ENCODE peak calls at places on chromosome 18, in four cellular contexts. One of them, this sample, is unnamed.

GRCh38 chr18:55265916-55266488 is 306.7 kb upstream of the CCDC68 start:
- DNase-seq in RWPE1: no peak
- DNase-seq in fibroblast of the aortic adventitia: no peak
- DNase-seq in omental fat pad: no peak
- DNase-seq in this sample: peak

GRCh38 chr18:24785019-24785418 is 324.6 kb downstream of the HRH4 start:
- DNase-seq in RWPE1: no peak
- DNase-seq in omental fat pad: no peak
- DNase-seq in fibroblast of the aortic adventitia: no peak
- DNase-seq in this sample: no peak

GRCh38 chr18:3985030-3985429 is 470.1 kb downstream of the DLGAP1 start:
- DNase-seq in omental fat pad: no peak
- DNase-seq in RWPE1: no peak
- DNase-seq in fibroblast of the aortic adventitia: peak
- DNase-seq in this sample: no peak

GRCh38 chr18:2979027-2979570 is 33.8 kb downstream of the LPIN2 start:
- DNase-seq in fibroblast of the aortic adventitia: peak
- DNase-seq in RWPE1: no peak
- DNase-seq in omental fat pad: no peak
- DNase-seq in this sample: peak

GRCh38 chr18:8261651-8262091 is 347.6 kb upstream of the RAB12 start:
- DNase-seq in RWPE1: no peak
- DNase-seq in fibroblast of the aortic adventitia: no peak
- DNase-seq in omental fat pad: no peak
- DNase-seq in this sample: no peak

GRCh38 chr18:21298351-21298750 is 56.3 kb downstream of the GREB1L start:
- DNase-seq in fibroblast of the aortic adventitia: no peak
- DNase-seq in omental fat pad: no peak
- DNase-seq in RWPE1: no peak
- DNase-seq in this sample: peak

GRCh38 chr18:22566703-22567420 is 149.1 kb upstream of the CTAGE1 start:
- DNase-seq in fibroblast of the aortic adventitia: peak
- DNase-seq in omental fat pad: no peak
- DNase-seq in RWPE1: no peak
- DNase-seq in this sample: no peak

GRCh38 chr18:48885266-48885950 is 65.4 kb downstream of the SMAD7 start:
- DNase-seq in fibroblast of the aortic adventitia: no peak
- DNase-seq in RWPE1: no peak
- DNase-seq in omental fat pad: no peak
- DNase-seq in this sample: no peak

GRCh38 chr18:43662657-43663056 is 385.4 kb upstream of the SYT4 start:
- DNase-seq in omental fat pad: no peak
- DNase-seq in RWPE1: peak
- DNase-seq in fibroblast of the aortic adventitia: peak
- DNase-seq in this sample: peak

GRCh38 chr18:44682181-44682870 is 1.6 kb downstream of the SETBP1 start:
- DNase-seq in RWPE1: no peak
- DNase-seq in fibroblast of the aortic adventitia: no peak
- DNase-seq in omental fat pad: no peak
- DNase-seq in this sample: no peak

GRCh38 chr18:58417752-58418151 is 211.1 kb downstream of the ALPK2 start:
- DNase-seq in RWPE1: peak
- DNase-seq in fibroblast of the aortic adventitia: peak
- DNase-seq in omental fat pad: no peak
- DNase-seq in this sample: no peak

GRCh38 chr18:79498662-79499061 is 102.9 kb downstream of the NFATC1 start:
- DNase-seq in RWPE1: no peak
- DNase-seq in fibroblast of the aortic adventitia: no peak
- DNase-seq in omental fat pad: no peak
- DNase-seq in this sample: no peak

GRCh38 chr18:13542520-13542847 is 183.9 kb downstream of the FAM210A start:
- DNase-seq in fibroblast of the aortic adventitia: no peak
- DNase-seq in omental fat pad: no peak
- DNase-seq in RWPE1: no peak
- DNase-seq in this sample: no peak

GRCh38 chr18:39841133-39842041 is 2113.6 kb upstream of the PIK3C3 start:
- DNase-seq in omental fat pad: no peak
- DNase-seq in RWPE1: peak
- DNase-seq in fibroblast of the aortic adventitia: peak
- DNase-seq in this sample: peak

GRCh38 chr18:3985664-3986063 is 469.4 kb downstream of the DLGAP1 start:
- DNase-seq in omental fat pad: no peak
- DNase-seq in fibroblast of the aortic adventitia: peak
- DNase-seq in RWPE1: peak
- DNase-seq in this sample: peak

GRCh38 chr18:22311301-22311700 is 106.4 kb downstream of the CTAGE1 start:
- DNase-seq in RWPE1: no peak
- DNase-seq in omental fat pad: no peak
- DNase-seq in fibroblast of the aortic adventitia: peak
- DNase-seq in this sample: peak

GRCh38 chr18:7979714-7980113 is 412.6 kb downstream of the PTPRM start:
- DNase-seq in omental fat pad: no peak
- DNase-seq in fibroblast of the aortic adventitia: no peak
- DNase-seq in RWPE1: no peak
- DNase-seq in this sample: no peak

GRCh38 chr18:55557211-55557610 is 30.8 kb downstream of the TCF4 start:
- DNase-seq in fibroblast of the aortic adventitia: no peak
- DNase-seq in omental fat pad: no peak
- DNase-seq in RWPE1: no peak
- DNase-seq in this sample: no peak

GRCh38 chr18:2906522-2907458 is 60.0 kb downstream of the EMILIN2 start:
- DNase-seq in RWPE1: peak
- DNase-seq in omental fat pad: no peak
- DNase-seq in fibroblast of the aortic adventitia: no peak
- DNase-seq in this sample: no peak

GRCh38 chr18:71630686-71631085 is 913.5 kb downstream of the CBLN2 start:
- DNase-seq in fibroblast of the aortic adventitia: peak
- DNase-seq in RWPE1: no peak
- DNase-seq in omental fat pad: no peak
- DNase-seq in this sample: no peak

GRCh38 chr18:23291456-23292205 is 156.3 kb downstream of the CABLES1 start:
- DNase-seq in RWPE1: peak
- DNase-seq in fibroblast of the aortic adventitia: peak
- DNase-seq in omental fat pad: no peak
- DNase-seq in this sample: peak

GRCh38 chr18:73615506-73615905 is 532.1 kb downstream of the FBXO15 start:
- DNase-seq in fibroblast of the aortic adventitia: no peak
- DNase-seq in omental fat pad: no peak
- DNase-seq in RWPE1: peak
- DNase-seq in this sample: peak

GRCh38 chr18:61955644-61956043 is 62.8 kb upstream of the RNF152 start:
- DNase-seq in fibroblast of the aortic adventitia: no peak
- DNase-seq in RWPE1: no peak
- DNase-seq in omental fat pad: no peak
- DNase-seq in this sample: no peak

GRCh38 chr18:23137093-23137640 is 1.9 kb downstream of the CABLES1 start:
- DNase-seq in RWPE1: no peak
- DNase-seq in fibroblast of the aortic adventitia: peak
- DNase-seq in omental fat pad: no peak
- DNase-seq in this sample: no peak

GRCh38 chr18:74060511-74061028 is 87.1 kb downstream of the FBXO15 start:
- DNase-seq in RWPE1: no peak
- DNase-seq in fibroblast of the aortic adventitia: no peak
- DNase-seq in omental fat pad: no peak
- DNase-seq in this sample: no peak

GRCh38 chr18:323253-323622 is 55.4 kb upstream of the THOC1 start:
- DNase-seq in fibroblast of the aortic adventitia: peak
- DNase-seq in RWPE1: no peak
- DNase-seq in omental fat pad: no peak
- DNase-seq in this sample: peak

GRCh38 chr18:77056399-77057015 is 76.1 kb downstream of the MBP start:
- DNase-seq in fibroblast of the aortic adventitia: peak
- DNase-seq in RWPE1: no peak
- DNase-seq in omental fat pad: no peak
- DNase-seq in this sample: no peak

GRCh38 chr18:44080054-44080453 is 600.6 kb upstream of the SETBP1 start:
- DNase-seq in omental fat pad: no peak
- DNase-seq in fibroblast of the aortic adventitia: peak
- DNase-seq in RWPE1: no peak
- DNase-seq in this sample: no peak

GRCh38 chr18:48300463-48300961 is 108.7 kb downstream of the ZBTB7C start:
- DNase-seq in omental fat pad: no peak
- DNase-seq in fibroblast of the aortic adventitia: no peak
- DNase-seq in RWPE1: no peak
- DNase-seq in this sample: no peak

DNA sequence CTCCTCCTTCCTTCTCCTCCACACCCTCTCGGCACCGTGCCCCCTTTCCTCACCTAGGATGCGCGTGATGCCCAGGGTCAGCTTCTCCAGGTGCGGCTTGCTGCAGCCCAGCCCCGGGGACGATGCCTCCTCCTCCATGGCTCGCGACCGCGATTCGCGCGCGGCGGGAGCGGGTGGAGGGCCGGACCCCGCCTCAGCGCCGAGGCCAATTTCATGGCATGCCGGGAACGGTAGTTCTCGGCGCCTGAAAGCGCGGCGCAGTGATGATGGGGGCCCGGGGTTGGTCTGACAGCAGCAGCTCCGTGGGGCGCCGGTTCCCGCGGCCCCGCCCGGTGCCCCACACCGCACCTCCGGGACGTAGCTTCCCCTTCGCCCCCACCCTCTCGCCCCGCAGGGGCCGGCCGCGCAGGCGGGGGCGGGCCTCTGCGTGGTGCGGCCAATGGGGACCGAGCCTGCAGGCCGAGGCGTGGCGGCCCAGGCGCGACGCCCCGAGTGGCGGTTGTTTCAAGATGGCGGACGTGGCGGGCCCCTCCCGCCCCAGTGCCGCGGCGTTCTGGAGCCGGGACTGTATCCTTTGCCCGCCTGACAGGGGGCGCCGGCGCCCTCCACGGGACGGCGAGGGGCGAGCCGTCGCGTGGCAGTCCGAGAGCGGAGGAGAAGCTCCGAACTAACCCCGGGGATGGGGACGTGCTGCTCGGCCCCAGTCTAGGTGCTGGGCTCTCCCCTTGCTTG is at the start of the genes KIAA1328 and TPGS2:
- DNase-seq in RWPE1: peak
- DNase-seq in fibroblast of the aortic adventitia: peak
- DNase-seq in omental fat pad: peak
- DNase-seq in this sample: peak
- TF ChIP-seq CTCF in RWPE1: peak
- TF ChIP-seq CTCF in fibroblast of the aortic adventitia: peak
- TF ChIP-seq CTCF in omental fat pad: no peak
- TF ChIP-seq CTCF in this sample: peak

GRCh38 chr18:46341989-46342525 is 237.9 kb downstream of the HAUS1 start:
- DNase-seq in omental fat pad: no peak
- DNase-seq in fibroblast of the aortic adventitia: no peak
- DNase-seq in RWPE1: no peak
- DNase-seq in this sample: no peak
- TF ChIP-seq CTCF in omental fat pad: no peak
- TF ChIP-seq CTCF in fibroblast of the aortic adventitia: no peak
- TF ChIP-seq CTCF in RWPE1: no peak
- TF ChIP-seq CTCF in this sample: no peak

GRCh38 chr18:10038268-10038667 is 124.5 kb downstream of the VAPA start:
- DNase-seq in fibroblast of the aortic adventitia: no peak
- DNase-seq in omental fat pad: no peak
- DNase-seq in RWPE1: no peak
- DNase-seq in this sample: no peak
- TF ChIP-seq CTCF in fibroblast of the aortic adventitia: no peak
- TF ChIP-seq CTCF in omental fat pad: no peak
- TF ChIP-seq CTCF in RWPE1: no peak
- TF ChIP-seq CTCF in this sample: peak

DNA sequence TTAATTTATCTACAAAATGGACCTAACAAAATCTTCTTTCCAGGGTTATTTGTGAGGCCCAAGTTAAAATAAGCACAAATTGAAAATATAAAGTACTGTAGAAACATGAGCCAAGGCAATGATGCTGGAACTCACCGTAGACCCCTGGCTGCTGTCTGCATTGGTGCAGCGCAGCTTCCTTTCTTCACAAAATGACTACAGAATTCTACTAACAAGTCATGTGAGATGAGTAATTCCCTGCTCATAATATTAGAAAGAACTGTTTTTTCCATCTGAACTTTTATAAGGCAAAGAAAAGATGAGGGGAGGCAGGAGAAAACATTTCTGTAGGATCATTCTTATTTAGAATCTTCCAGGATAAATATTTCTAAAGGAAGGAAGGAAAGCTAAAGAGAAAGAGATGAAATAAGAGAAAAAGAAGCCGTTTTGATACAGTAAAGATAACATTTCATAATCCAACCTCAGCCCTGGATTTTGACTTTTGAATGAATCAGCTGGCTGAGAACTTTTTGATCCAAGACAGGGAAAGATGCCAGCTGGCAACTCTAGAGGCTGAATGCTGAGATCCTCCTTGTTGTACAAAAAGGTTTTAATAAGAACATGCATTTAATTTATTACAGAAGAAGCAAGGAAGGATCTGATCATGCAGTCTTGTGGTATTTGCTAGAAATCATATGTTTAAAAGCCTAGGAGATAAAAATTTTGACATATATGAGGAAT is 183.9 kb upstream of the KLHL14 start:
- DNase-seq in RWPE1: peak
- DNase-seq in fibroblast of the aortic adventitia: peak
- DNase-seq in omental fat pad: no peak
- DNase-seq in this sample: no peak
- TF ChIP-seq CTCF in RWPE1: no peak
- TF ChIP-seq CTCF in fibroblast of the aortic adventitia: peak
- TF ChIP-seq CTCF in omental fat pad: no peak
- TF ChIP-seq CTCF in this sample: no peak

GRCh38 chr18:63505566-63506335 is 29.0 kb downstream of the SERPINB5 start:
- DNase-seq in RWPE1: peak
- DNase-seq in fibroblast of the aortic adventitia: peak
- DNase-seq in omental fat pad: no peak
- DNase-seq in this sample: peak
- TF ChIP-seq CTCF in RWPE1: peak
- TF ChIP-seq CTCF in fibroblast of the aortic adventitia: peak
- TF ChIP-seq CTCF in omental fat pad: no peak
- TF ChIP-seq CTCF in this sample: peak

GRCh38 chr18:35417223-35417622 is 40.1 kb upstream of the ZNF396 start:
- DNase-seq in fibroblast of the aortic adventitia: no peak
- DNase-seq in RWPE1: no peak
- DNase-seq in omental fat pad: no peak
- DNase-seq in this sample: no peak

GRCh38 chr18:35409921-35410320 is 32.8 kb upstream of the ZNF396 start:
- DNase-seq in RWPE1: peak
- DNase-seq in fibroblast of the aortic adventitia: no peak
- DNase-seq in omental fat pad: no peak
- DNase-seq in this sample: no peak

GRCh38 chr18:35415511-35416427 is 38.6 kb upstream of the ZNF396 start:
- DNase-seq in RWPE1: no peak
- DNase-seq in fibroblast of the aortic adventitia: peak
- DNase-seq in omental fat pad: no peak
- DNase-seq in this sample: no peak

GRCh38 chr18:35410561-35410960 is 33.4 kb upstream of the ZNF396 start:
- DNase-seq in omental fat pad: no peak
- DNase-seq in RWPE1: no peak
- DNase-seq in fibroblast of the aortic adventitia: no peak
- DNase-seq in this sample: no peak

GRCh38 chr18:35413163-35413511 is 36.0 kb upstream of the ZNF396 start:
- DNase-seq in RWPE1: no peak
- DNase-seq in omental fat pad: no peak
- DNase-seq in fibroblast of the aortic adventitia: no peak
- DNase-seq in this sample: no peak
- TF ChIP-seq CTCF in RWPE1: no peak
- TF ChIP-seq CTCF in omental fat pad: no peak
- TF ChIP-seq CTCF in fibroblast of the aortic adventitia: no peak
- TF ChIP-seq CTCF in this sample: no peak

GRCh38 chr18:75173125-75173432 is 35.9 kb downstream of the PTGR3 start:
- DNase-seq in RWPE1: no peak
- DNase-seq in omental fat pad: no peak
- DNase-seq in fibroblast of the aortic adventitia: peak
- DNase-seq in this sample: peak
- TF ChIP-seq CTCF in RWPE1: no peak
- TF ChIP-seq CTCF in omental fat pad: no peak
- TF ChIP-seq CTCF in fibroblast of the aortic adventitia: peak
- TF ChIP-seq CTCF in this sample: peak

This sample was measured in HFFc6.